ENCODE peak calls at places on chromosome 18, in six cellular contexts. C is RWPE2; J is fibroblast of lung; N is CD4-positive, alpha-beta memory T cell; E is stomach; D is aorta. A is an unnamed sample.

GRCh38 chr18:56286775-56287174 is 351.6 kb downstream of the TXNL1 start:
- DNase-seq in C (no peak), J (peak; percentile 48), N (no peak), E (no peak), D (no peak), A (no peak)

GRCh38 chr18:22110482-22110924 is 58.9 kb upstream of the GATA6 start:
- DNase-seq in C (no peak), J (no peak), N (no peak), E (peak; percentile 52), D (no peak), A (no peak)

GRCh38 chr18:58953627-58954026 is 89.0 kb downstream of the ZNF532 start:
- DNase-seq in C (no peak), J (no peak), N (no peak), E (peak; percentile 74), D (no peak), A (peak; percentile 71)

GRCh38 chr18:21194871-21195771 is 46.9 kb upstream of the GREB1L start:
- DNase-seq in C (no peak), J (peak; percentile 71), N (peak; percentile 26), E (no peak), D (no peak), A (no peak)

GRCh38 chr18:47244041-47244440 is 7.4 kb downstream of the SKOR2 start:
- DNase-seq in C (no peak), J (no peak), N (no peak), E (no peak), D (no peak), A (no peak)

GRCh38 chr18:11149441-11150270 is at the start of gene PIEZO2:
- DNase-seq in C (no peak), J (peak; percentile 66), N (no peak), E (peak; percentile 29), D (peak; percentile 89), A (peak; percentile 37)

GRCh38 chr18:65990174-65990690 is 239.4 kb downstream of the CDH7 start:
- DNase-seq in C (no peak), J (no peak), N (no peak), E (no peak), D (no peak), A (no peak)

GRCh38 chr18:48670751-48671560 is 132.1 kb downstream of the CTIF start:
- DNase-seq in C (no peak), J (no peak), N (no peak), E (no peak), D (no peak), A (no peak)

GRCh38 chr18:42706618-42707017 is 408.9 kb downstream of the RIT2 start:
- DNase-seq in C (peak; percentile 57), J (no peak), N (no peak), E (no peak), D (peak; percentile 25), A (no peak)

GRCh38 chr18:62521588-62521987 is 1.2 kb upstream of the ZCCHC2 start:
- DNase-seq in C (no peak), J (peak; percentile 32), N (no peak), E (no peak), D (no peak), A (no peak)

GRCh38 chr18:62522178-62522509 is 681 bp upstream of the ZCCHC2 start:
- DNase-seq in C (no peak), J (no peak), N (no peak), E (no peak), D (no peak), A (no peak)

GRCh38 chr18:62519684-62520083 is 3.1 kb upstream of the ZCCHC2 start:
- DNase-seq in C (no peak), J (no peak), N (no peak), E (no peak), D (no peak), A (no peak)

GRCh38 chr18:62522510-62523254 is at the start of gene ZCCHC2:
- DNase-seq in C (peak; percentile 94), J (peak; percentile 97), N (peak; percentile 98), E (peak; percentile 98), D (peak; percentile 99), A (peak; percentile 98)

DNA sequence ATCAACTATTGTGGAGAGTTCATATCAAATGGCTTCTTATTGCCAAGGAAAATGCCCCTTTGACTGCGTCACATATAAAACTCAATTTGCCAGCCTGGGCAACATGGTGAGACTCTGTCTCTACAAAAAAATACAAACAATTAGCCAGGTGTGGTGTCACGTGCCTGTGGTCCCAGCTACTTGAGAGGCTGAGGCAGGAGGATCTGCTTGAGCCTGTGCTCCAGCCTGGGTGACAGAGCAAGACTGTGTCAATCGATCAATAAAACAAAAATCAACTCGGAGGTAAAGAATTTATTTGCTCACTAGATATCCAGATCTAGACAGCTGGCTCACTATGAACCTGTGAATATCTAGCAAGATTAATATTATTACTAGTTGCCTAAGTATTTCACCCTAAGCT is 1.7 kb upstream of the ZCCHC2 start:
- DNase-seq in C (no peak), J (no peak), N (no peak), E (no peak), D (no peak), A (no peak)
- H3K4me3 ChIP-seq in C (no peak overlapping the region), J (no peak overlapping the region), N (no peak overlapping the region), E (no peak overlapping the region), D (no peak overlapping the region), A (no peak overlapping the region)

GRCh38 chr18:70172225-70172624 is 33.3 kb downstream of the RTTN start:
- DNase-seq in C (no peak), J (peak; percentile 61), N (no peak), E (no peak), D (no peak), A (no peak)

GRCh38 chr18:70176537-70176936 is 28.9 kb downstream of the RTTN start:
- DNase-seq in C (no peak), J (no peak), N (no peak), E (no peak), D (no peak), A (no peak)

GRCh38 chr18:70169747-70170146 is 35.7 kb downstream of the RTTN start:
- DNase-seq in C (no peak), J (no peak), N (no peak), E (no peak), D (no peak), A (no peak)

GRCh38 chr18:70181015-70181414 is 24.5 kb downstream of the RTTN start:
- DNase-seq in C (no peak), J (peak; percentile 43), N (no peak), E (no peak), D (no peak), A (no peak)

DNA sequence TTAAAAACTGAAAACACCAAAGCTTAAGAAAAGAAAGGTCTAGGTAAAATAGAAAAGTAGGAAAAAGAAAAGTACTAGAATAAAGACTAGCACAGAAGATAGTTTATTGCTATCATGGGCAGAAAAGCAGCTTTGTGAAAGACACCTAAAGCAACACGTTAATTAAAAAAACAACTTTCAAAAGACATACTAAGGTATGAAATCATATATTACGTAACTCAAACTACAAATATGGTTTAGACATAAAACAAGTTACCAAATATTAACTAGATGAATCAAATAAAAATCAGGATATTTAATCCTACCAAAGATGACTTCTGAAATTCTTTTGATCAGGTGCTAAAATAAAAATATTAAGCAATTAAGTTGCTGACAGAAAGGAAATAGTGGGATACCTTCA is 30.3 kb downstream of the RTTN start:
- DNase-seq in C (no peak), J (no peak), N (no peak), E (no peak), D (no peak), A (no peak)
- H3K27ac ChIP-seq in C (no peak overlapping the region), J (no peak overlapping the region), N (no peak overlapping the region), E (no peak overlapping the region), D (no peak overlapping the region), A (no peak overlapping the region)

GRCh38 chr18:9810216-9810804 is 75.5 kb upstream of the TXNDC2 start:
- DNase-seq in C (no peak), J (peak; percentile 13), N (no peak), E (no peak), D (no peak), A (no peak)
- H3K4me3 ChIP-seq in C (no peak overlapping the region), J (no peak overlapping the region), N (no peak overlapping the region), E (no peak overlapping the region), D (no peak overlapping the region), A (no peak overlapping the region)

DNA sequence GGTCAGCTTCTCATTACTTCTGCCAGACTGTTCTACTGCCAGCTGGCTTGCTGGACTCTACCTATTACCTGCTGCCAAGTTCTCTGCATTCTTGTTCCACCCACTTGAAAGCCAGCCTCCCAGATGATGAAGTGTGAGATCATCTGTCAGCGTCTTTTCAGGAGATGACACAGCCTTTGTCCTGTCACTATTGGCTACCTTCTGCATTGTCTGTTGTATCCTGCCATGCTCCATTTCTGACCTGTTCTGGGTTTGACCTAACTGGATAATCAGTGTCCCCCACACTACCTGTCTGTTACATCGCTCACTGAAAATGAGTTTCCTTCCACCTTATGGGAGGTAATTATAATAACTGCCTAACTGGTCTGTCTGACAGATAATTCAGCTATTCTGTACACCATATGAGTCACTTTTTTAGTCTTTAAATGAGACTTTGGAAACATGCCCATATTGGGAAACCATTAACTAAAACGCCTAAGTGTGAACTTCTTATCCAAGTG is 520.6 kb downstream of the METTL4 start:
- DNase-seq in C (no peak), J (no peak), N (no peak), E (no peak), D (no peak), A (no peak)
- H3K27ac ChIP-seq in C (peak overlapping the region; percentile 86), J (no peak overlapping the region), N (no peak overlapping the region), E (no peak overlapping the region), D (no peak overlapping the region), A (no peak overlapping the region)

GRCh38 chr18:57353137-57353939 is 981 bp downstream of the ST8SIA3 start:
- DNase-seq in C (no peak), J (no peak), N (no peak), E (no peak), D (no peak), A (no peak)

GRCh38 chr18:57347784-57348183 is 4.6 kb upstream of the ST8SIA3 start:
- DNase-seq in C (no peak), J (no peak), N (no peak), E (no peak), D (no peak), A (no peak)

GRCh38 chr18:57353940-57354461 is 1.6 kb downstream of the ST8SIA3 start:
- DNase-seq in C (no peak), J (peak; percentile 35), N (no peak), E (no peak), D (peak; percentile 81), A (no peak)

GRCh38 chr18:57352761-57353136 is 392 bp downstream of the ST8SIA3 start:
- DNase-seq in C (no peak), J (no peak), N (no peak), E (no peak), D (no peak), A (no peak)

GRCh38 chr18:57352271-57352701 is at the start of gene ST8SIA3:
- DNase-seq in C (no peak), J (no peak), N (no peak), E (no peak), D (no peak), A (no peak)
- H3K4me3 ChIP-seq in C (no peak within 1 kb of the TSS), J (no peak within 1 kb of the TSS), N (no peak within 1 kb of the TSS), E (no peak within 1 kb of the TSS), D (no peak within 1 kb of the TSS), A (no peak within 1 kb of the TSS)